ENCODE peak calls at places on chromosomes 5 and 9, in ten cellular contexts. G, M, R, J, T, W, Q, U, O and V are unnamed samples.

GRCh38 chr5:40124367-40124766 is 555.3 kb upstream of the PTGER4 start:
- DNase-seq in G (no peak), M (no peak), R (no peak), J (peak), T (no peak), W (no peak), Q (no peak), U (no peak), O (no peak), V (no peak)

GRCh38 chr9:104494808-104495207 is 9.3 kb upstream of the OR13F1 start:
- DNase-seq in G (no peak), M (no peak), R (no peak), J (peak), T (no peak), W (no peak), Q (no peak), U (no peak), O (no peak), V (no peak)

GRCh38 chr5:122150128-122150685 is 20.9 kb downstream of the ZNF474 start:
- DNase-seq in G (no peak), M (no peak), R (no peak), J (no peak), T (no peak), W (no peak), Q (no peak), U (no peak), O (no peak), V (no peak)

GRCh38 chr9:116693233-116693731 is 6.2 kb downstream of the TRIM32 start:
- DNase-seq in G (no peak), M (no peak), R (no peak), J (no peak), T (peak), W (no peak), Q (no peak), U (no peak), O (no peak), V (no peak)

GRCh38 chr5:110768138-110768845 is 29.5 kb downstream of the SLC25A46 start:
- DNase-seq in G (no peak), M (no peak), R (no peak), J (peak), T (peak), W (no peak), Q (no peak), U (no peak), O (no peak), V (no peak)

GRCh38 chr5:154176191-154176590 is 14.3 kb upstream of the GALNT10 start:
- DNase-seq in G (no peak), M (no peak), R (no peak), J (no peak), T (peak), W (no peak), Q (no peak), U (no peak), O (no peak), V (no peak)

GRCh38 chr5:3364941-3365340 is 230.7 kb upstream of the IRX1 start:
- DNase-seq in G (no peak), M (no peak), R (no peak), J (no peak), T (no peak), W (no peak), Q (no peak), U (no peak), O (no peak), V (no peak)

GRCh38 chr9:2725126-2725525 is 7.8 kb downstream of the KCNV2 start:
- DNase-seq in G (no peak), M (no peak), R (no peak), J (no peak), T (no peak), W (no peak), Q (no peak), U (no peak), O (no peak), V (no peak)

GRCh38 chr5:154977409-154977808 is 36.1 kb upstream of the KIF4B start:
- DNase-seq in G (no peak), M (no peak), R (no peak), J (no peak), T (peak), W (no peak), Q (no peak), U (no peak), O (no peak), V (no peak)

GRCh38 chr5:127183332-127183731 is 107.3 kb upstream of the MEGF10 start:
- DNase-seq in G (no peak), M (no peak), R (no peak), J (no peak), T (no peak), W (no peak), Q (no peak), U (no peak), O (no peak), V (no peak)

GRCh38 chr9:69431777-69432176 is 106.8 kb downstream of the ENTREP1 start:
- DNase-seq in G (no peak), M (no peak), R (no peak), J (no peak), T (no peak), W (no peak), Q (no peak), U (no peak), O (no peak), V (no peak)

GRCh38 chr5:117013280-117013877 is 438.8 kb upstream of the SEMA6A start:
- DNase-seq in G (no peak), M (no peak), R (no peak), J (no peak), T (no peak), W (peak), Q (no peak), U (no peak), O (no peak), V (no peak)

GRCh38 chr5:151819830-151820229 is 48.1 kb downstream of the G3BP1 start:
- DNase-seq in G (no peak), M (no peak), R (no peak), J (no peak), T (no peak), W (no peak), Q (no peak), U (no peak), O (no peak), V (no peak)

GRCh38 chr5:147403659-147404640 is 105.9 kb downstream of the DPYSL3 start:
- DNase-seq in G (peak), M (no peak), R (no peak), J (no peak), T (peak), W (peak), Q (no peak), U (no peak), O (peak), V (no peak)

GRCh38 chr5:96651948-96652753 is 10.0 kb upstream of the CAST start:
- DNase-seq in G (no peak), M (peak), R (no peak), J (peak), T (no peak), W (no peak), Q (no peak), U (no peak), O (no peak), V (no peak)

GRCh38 chr5:125257057-125257970 is 510.9 kb upstream of the ZNF608 start:
- DNase-seq in G (no peak), M (no peak), R (no peak), J (no peak), T (no peak), W (no peak), Q (no peak), U (no peak), O (no peak), V (no peak)

GRCh38 chr9:5784526-5785315 is 48.2 kb downstream of the ERMP1 start:
- DNase-seq in G (no peak), M (no peak), R (no peak), J (peak), T (no peak), W (no peak), Q (no peak), U (no peak), O (no peak), V (no peak)

GRCh38 chr5:167812871-167813270 is 478.6 kb upstream of the WWC1 start:
- DNase-seq in G (no peak), M (no peak), R (no peak), J (no peak), T (no peak), W (no peak), Q (no peak), U (no peak), O (no peak), V (no peak)

GRCh38 chr9:75941066-75941465 is 50.6 kb downstream of the PCSK5 start:
- DNase-seq in G (no peak), M (no peak), R (no peak), J (no peak), T (peak), W (no peak), Q (no peak), U (no peak), O (no peak), V (no peak)

GRCh38 chr5:134458234-134458633 is 46.6 kb upstream of the CDKN2AIPNL start:
- DNase-seq in G (peak), M (peak), R (no peak), J (no peak), T (peak), W (peak), Q (no peak), U (no peak), O (no peak), V (no peak)

GRCh38 chr5:8954801-8955200 is 591.1 kb downstream of the SEMA5A start:
- DNase-seq in G (no peak), M (no peak), R (no peak), J (peak), T (no peak), W (no peak), Q (no peak), U (no peak), O (no peak), V (no peak)

GRCh38 chr5:136420168-136420916 is 55.0 kb upstream of the TRPC7 start:
- DNase-seq in G (no peak), M (no peak), R (no peak), J (peak), T (no peak), W (no peak), Q (no peak), U (no peak), O (no peak), V (no peak)

GRCh38 chr9:79574166-79574565 is 2.4 kb downstream of the TLE4 start:
- DNase-seq in G (no peak), M (no peak), R (no peak), J (no peak), T (no peak), W (no peak), Q (no peak), U (no peak), O (no peak), V (no peak)

GRCh38 chr5:144390133-144390532 is 219.5 kb downstream of the KCTD16 start:
- DNase-seq in G (no peak), M (no peak), R (no peak), J (peak), T (peak), W (peak), Q (no peak), U (no peak), O (no peak), V (no peak)

GRCh38 chr9:82418334-82418733 is 429.8 kb downstream of the SPATA31D1 start:
- DNase-seq in G (no peak), M (no peak), R (no peak), J (no peak), T (no peak), W (no peak), Q (no peak), U (no peak), O (peak), V (no peak)

GRCh38 chr5:3217114-3217513 is 378.5 kb upstream of the IRX1 start:
- DNase-seq in G (no peak), M (no peak), R (no peak), J (no peak), T (no peak), W (no peak), Q (no peak), U (no peak), O (no peak), V (no peak)

GRCh38 chr9:96551403-96551802 is 68.2 kb downstream of the CDC14B start:
- DNase-seq in G (no peak), M (no peak), R (no peak), J (no peak), T (no peak), W (no peak), Q (no peak), U (no peak), O (no peak), V (no peak)

GRCh38 chr5:150515446-150515845 is 7.5 kb downstream of the NDST1 start:
- DNase-seq in G (no peak), M (no peak), R (no peak), J (no peak), T (peak), W (no peak), Q (no peak), U (no peak), O (no peak), V (no peak)

GRCh38 chr9:19184144-19184917 is 46.2 kb upstream of the DENND4C start:
- DNase-seq in G (peak), M (peak), R (peak), J (peak), T (peak), W (peak), Q (peak), U (peak), O (peak), V (peak)

GRCh38 chr9:125694478-125694877 is 12.5 kb downstream of the MAPKAP1 start:
- DNase-seq in G (no peak), M (no peak), R (no peak), J (peak), T (peak), W (no peak), Q (no peak), U (no peak), O (no peak), V (no peak)

GRCh38 chr5:137751869-137752491 is 2.2 kb downstream of the HNRNPA0 start:
- DNase-seq in G (no peak), M (peak), R (no peak), J (peak), T (peak), W (peak), Q (no peak), U (no peak), O (peak), V (no peak)

GRCh38 chr5:178797101-178797521 is 62.6 kb upstream of the ZNF354B start:
- DNase-seq in G (no peak), M (no peak), R (no peak), J (no peak), T (no peak), W (no peak), Q (no peak), U (no peak), O (no peak), V (no peak)

GRCh38 chr9:123637596-123637939 is 281.6 kb downstream of the CRB2 start:
- DNase-seq in G (no peak), M (no peak), R (no peak), J (no peak), T (peak), W (no peak), Q (no peak), U (no peak), O (no peak), V (no peak)

GRCh38 chr9:85237478-85237877 is 504.3 kb downstream of the AGTPBP1 start:
- DNase-seq in G (no peak), M (no peak), R (no peak), J (no peak), T (no peak), W (no peak), Q (no peak), U (no peak), O (no peak), V (no peak)

DNA sequence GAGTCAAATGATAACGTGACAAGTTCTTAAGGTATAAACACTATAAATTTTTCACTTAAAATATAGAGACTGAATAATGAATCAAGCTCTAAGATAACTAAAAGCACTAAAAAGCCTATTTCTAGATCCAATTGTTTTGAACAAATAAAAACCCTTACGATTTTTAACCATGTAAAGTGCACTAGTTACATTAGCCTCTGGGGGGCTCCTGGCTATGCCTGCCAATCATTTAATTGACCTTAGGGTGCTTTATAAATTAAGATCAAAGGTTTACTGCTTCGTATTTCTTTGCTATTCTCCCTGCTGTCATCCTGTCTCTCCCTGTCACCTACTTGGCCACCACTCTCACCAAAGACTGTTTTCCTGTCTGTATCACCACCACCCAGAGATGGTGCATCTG is 133.4 kb downstream of the ESM1 start:
- DNase-seq in G (no peak), M (no peak), R (no peak), J (peak), T (no peak), W (no peak), Q (no peak), U (no peak), O (no peak), V (no peak)
- TF ChIP-seq CTCF in G (no peak), M (no peak), R (no peak), J (no peak), T (peak), W (no peak), Q (no peak), U (no peak), O (no peak), V (no peak)

GRCh38 chr5:179836225-179837019 is 15.7 kb downstream of the SQSTM1 start:
- DNase-seq in G (no peak), M (peak), R (peak), J (peak), T (no peak), W (no peak), Q (peak), U (no peak), O (no peak), V (no peak)
- TF ChIP-seq CTCF in G (no peak), M (peak), R (no peak), J (peak), T (no peak), W (no peak), Q (no peak), U (no peak), O (no peak), V (no peak)

DNA sequence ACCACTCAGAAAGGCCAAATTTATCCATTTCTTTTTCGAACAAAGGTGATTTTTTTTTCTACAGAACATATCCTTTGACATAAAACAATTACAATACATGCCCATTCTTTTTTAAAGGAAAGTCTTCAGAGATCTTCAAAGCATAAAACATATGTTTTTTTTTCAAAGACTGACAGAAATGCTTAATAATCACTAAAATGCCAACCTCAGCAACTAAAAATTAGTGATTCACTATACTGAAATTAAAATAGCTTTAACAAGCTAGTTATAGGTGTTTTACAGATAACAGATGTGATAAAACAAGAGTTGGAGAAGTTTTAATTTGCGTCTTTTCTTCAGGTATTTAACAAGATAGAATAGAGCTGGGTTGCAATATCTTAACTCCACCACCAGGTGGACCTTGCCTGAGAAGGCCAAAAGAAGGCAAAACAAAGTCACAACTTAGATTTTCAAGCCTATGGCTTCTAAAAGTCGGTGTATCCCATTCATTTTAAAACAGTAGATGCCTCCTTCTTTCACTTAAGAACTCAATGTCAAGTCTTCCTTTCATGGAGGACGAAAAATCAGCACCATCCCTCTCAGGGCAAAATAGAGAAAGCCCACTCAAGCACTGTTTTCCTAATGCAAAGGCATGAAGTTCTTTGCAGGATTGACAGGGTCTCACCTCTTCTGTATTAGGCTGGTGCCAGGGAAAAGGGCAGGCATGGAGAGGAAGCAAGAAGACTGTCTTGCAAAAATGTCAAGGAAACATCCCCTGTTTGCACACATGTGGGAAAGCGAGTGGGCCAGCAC is 31.1 kb upstream of the CPLX2 start:
- DNase-seq in G (no peak), M (peak), R (no peak), J (peak), T (peak), W (no peak), Q (no peak), U (no peak), O (peak), V (no peak)
- TF ChIP-seq CTCF in G (peak), M (peak), R (peak), J (peak), T (peak), W (peak), Q (peak), U (peak), O (peak), V (no peak)

DNA sequence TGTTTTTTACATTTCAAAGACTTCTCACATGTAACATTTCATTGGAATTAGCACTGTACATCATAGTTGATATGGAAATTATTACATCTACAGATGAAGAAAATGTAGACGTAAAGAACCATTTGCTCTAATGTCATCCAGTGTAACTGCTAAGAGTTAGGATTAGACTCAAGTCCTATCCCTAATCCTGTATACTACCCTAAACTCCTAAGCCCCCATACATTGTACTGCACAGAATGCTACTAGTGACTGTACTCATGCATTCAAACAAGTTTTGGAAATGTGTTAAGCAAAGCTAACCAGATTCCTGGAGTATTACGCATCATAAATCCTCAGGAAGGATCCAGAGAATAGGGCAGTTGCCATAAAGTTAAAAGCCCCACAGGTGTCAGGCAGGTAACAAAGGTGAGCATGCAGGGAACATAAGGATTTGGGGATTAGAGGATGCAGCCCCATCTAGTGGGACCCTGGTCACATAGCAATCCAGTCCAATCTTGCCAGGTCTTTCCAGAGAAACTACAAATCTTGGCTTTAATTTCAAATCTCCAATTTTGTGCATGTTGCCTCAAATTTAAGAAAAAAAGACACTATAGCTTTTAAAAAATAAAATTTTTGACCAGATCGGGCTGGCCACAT is 32.0 kb downstream of the HAVCR1 start:
- DNase-seq in G (no peak), M (peak), R (no peak), J (peak), T (no peak), W (peak), Q (no peak), U (no peak), O (no peak), V (no peak)
- TF ChIP-seq CTCF in G (peak), M (peak), R (no peak), J (peak), T (peak), W (peak), Q (peak), U (no peak), O (peak), V (no peak)

DNA sequence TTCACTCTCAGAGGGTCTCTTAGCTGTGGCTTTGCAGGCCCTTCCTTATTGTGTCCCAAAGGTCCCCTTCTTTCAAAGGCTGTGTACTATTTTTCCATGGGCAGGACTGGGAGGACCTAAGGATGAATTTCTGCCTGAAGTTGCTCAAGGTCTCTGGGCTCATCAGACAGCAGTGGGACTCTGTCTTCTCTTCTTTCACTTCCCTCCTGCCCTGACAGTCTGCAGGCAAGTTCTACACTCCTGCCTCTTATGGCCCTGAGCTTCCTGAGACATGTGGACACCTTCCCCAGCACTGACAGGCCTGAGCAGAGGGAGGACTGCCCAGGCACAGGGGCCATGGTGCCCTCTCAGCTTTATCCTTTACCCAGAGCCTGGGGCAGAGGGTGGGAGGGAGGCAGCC is 14.8 kb downstream of the ENHO start:
- DNase-seq in G (no peak), M (no peak), R (no peak), J (no peak), T (no peak), W (no peak), Q (no peak), U (no peak), O (no peak), V (no peak)
- TF ChIP-seq CTCF in G (no peak), M (no peak), R (no peak), J (no peak), T (no peak), W (no peak), Q (no peak), U (no peak), O (no peak), V (no peak)